ENCODE peak calls at places on chromosome 21, in six cellular contexts. R is activated CD4-positive, alpha-beta T cell treated with anti-CD3 and anti-CD28 coated beads, Interleukin-2, amount 50 U/mL, for 4 hours; A is T-helper 2 cell; B is sciatic nerve; W is hypothalamus; V is HTR-8/SVneo. T is an unnamed sample.

GRCh38 chr21:42461881-42462877 is 33.8 kb downstream of the RSPH1 start:
- DNase-seq in V (no peak), R (no peak), W (no peak), B (peak), A (no peak), T (no peak)

GRCh38 chr21:21085206-21085605 is 87.0 kb downstream of the NCAM2 start:
- DNase-seq in B (no peak), W (no peak), A (no peak), R (no peak), V (no peak), T (no peak)

GRCh38 chr21:41377715-41378114 is 15.9 kb downstream of the MX2 start:
- DNase-seq in B (no peak), W (no peak), R (no peak), V (no peak), A (no peak), T (no peak)

GRCh38 chr21:38533887-38534286 is 35.6 kb upstream of the ERG start:
- DNase-seq in V (no peak), B (no peak), A (no peak), R (no peak), W (no peak), T (no peak)

GRCh38 chr21:38170283-38170682 is 86.5 kb upstream of the KCNJ15 start:
- DNase-seq in V (peak), B (no peak), W (no peak), R (no peak), A (peak), T (no peak)

GRCh38 chr21:43268086-43268803 is 99.4 kb downstream of the CRYAA start:
- DNase-seq in W (no peak), R (no peak), A (no peak), V (no peak), B (no peak), T (no peak)

GRCh38 chr21:23480591-23481270 is 2126.6 kb downstream of the MRPL39 start:
- DNase-seq in W (no peak), A (no peak), V (no peak), R (no peak), B (no peak), T (no peak)

GRCh38 chr21:45634511-45635183 is 8.9 kb upstream of the PCBP3 start:
- DNase-seq in V (no peak), R (no peak), B (no peak), W (no peak), A (no peak), T (no peak)

GRCh38 chr21:45952974-45953373 is 28.6 kb upstream of the COL6A1 start:
- DNase-seq in A (no peak), V (no peak), R (no peak), B (no peak), W (no peak), T (no peak)

GRCh38 chr21:26946744-26947446 is 20.0 kb downstream of the ADAMTS5 start:
- DNase-seq in B (no peak), A (no peak), W (no peak), V (no peak), R (no peak), T (no peak)

GRCh38 chr21:41760411-41760810 is 6.4 kb downstream of the RIPK4 start:
- DNase-seq in V (no peak), W (no peak), A (no peak), R (no peak), B (no peak), T (no peak)

GRCh38 chr21:35840197-35840799 is 220.0 kb downstream of the SETD4 start:
- DNase-seq in W (peak), R (peak), V (peak), B (peak), A (peak), T (no peak)

GRCh38 chr21:16078382-16078781 is 348.6 kb downstream of the USP25 start:
- DNase-seq in B (no peak), A (no peak), R (no peak), V (no peak), W (no peak), T (no peak)

GRCh38 chr21:41358193-41359166 is 3.3 kb upstream of the MX2 start:
- DNase-seq in W (no peak), B (no peak), V (no peak), R (no peak), A (no peak), T (no peak)

GRCh38 chr21:15462092-15462491 is 267.7 kb upstream of the USP25 start:
- DNase-seq in W (no peak), A (no peak), R (no peak), V (no peak), B (no peak), T (no peak)

GRCh38 chr21:29192999-29193563 is 62.6 kb downstream of the MAP3K7CL start:
- DNase-seq in A (no peak), W (no peak), R (no peak), V (no peak), B (no peak), T (no peak)

GRCh38 chr21:46052703-46053651 is 44.9 kb upstream of the COL6A2 start:
- DNase-seq in A (no peak), V (peak), R (no peak), W (no peak), B (peak), T (no peak)

GRCh38 chr21:37166733-37167132 is 93.7 kb downstream of the TTC3 start:
- DNase-seq in W (no peak), A (peak), B (no peak), R (no peak), V (peak), T (no peak)

GRCh38 chr21:41321211-41321907 is 4.8 kb downstream of the FAM3B start:
- DNase-seq in A (no peak), R (no peak), V (no peak), B (no peak), W (no peak), T (no peak)

GRCh38 chr21:44433791-44434567 is 21.3 kb upstream of the LRRC3 start:
- DNase-seq in B (peak), R (no peak), A (no peak), W (no peak), V (no peak), T (no peak)

GRCh38 chr21:24223625-24224024 is 1383.7 kb downstream of the MRPL39 start:
- DNase-seq in W (no peak), B (no peak), V (no peak), R (no peak), A (no peak), T (no peak)

GRCh38 chr21:30340714-30341573 is 3.5 kb upstream of the KRTAP27-1 start:
- DNase-seq in B (no peak), R (peak), V (peak), A (peak), W (peak), T (no peak)

GRCh38 chr21:45228171-45228641 is 59.5 kb downstream of the POFUT2 start:
- DNase-seq in R (peak), A (peak), B (no peak), V (peak), W (no peak), T (no peak)

GRCh38 chr21:29849735-29850176 is 90.0 kb downstream of the GRIK1 start:
- DNase-seq in V (peak), A (peak), R (peak), B (no peak), W (peak), T (peak)

GRCh38 chr21:42523941-42524340 is 10.3 kb downstream of the SLC37A1 start:
- DNase-seq in R (no peak), W (no peak), V (no peak), A (no peak), B (peak), T (no peak)

GRCh38 chr21:46425566-46425965 is 33.1 kb upstream of the DIP2A start:
- DNase-seq in V (no peak), A (peak), W (no peak), R (no peak), B (no peak), T (no peak)

GRCh38 chr21:31612889-31613785 is 46.4 kb upstream of the SOD1 start:
- DNase-seq in V (no peak), R (no peak), W (no peak), B (no peak), A (no peak), T (no peak)

GRCh38 chr21:20451051-20451450 is 547.2 kb upstream of the NCAM2 start:
- DNase-seq in W (no peak), R (no peak), V (no peak), A (no peak), B (no peak), T (no peak)

GRCh38 chr21:42144221-42144620 is 73.1 kb downstream of the UMODL1 start:
- DNase-seq in W (no peak), A (no peak), V (no peak), R (no peak), B (peak), T (no peak)

GRCh38 chr21:46127239-46128105 is 27.9 kb downstream of the FTCD start:
- DNase-seq in W (no peak), B (peak), R (no peak), V (no peak), A (no peak), T (no peak)

GRCh38 chr21:32055305-32055704 is 182.5 kb downstream of the HUNK start:
- DNase-seq in R (no peak), B (no peak), V (no peak), A (no peak), W (no peak), T (no peak)

GRCh38 chr21:41706678-41707077 is 60.2 kb downstream of the RIPK4 start:
- DNase-seq in R (no peak), A (no peak), V (no peak), W (no peak), B (no peak), T (no peak)

GRCh38 chr21:45050786-45051489 is 23.4 kb upstream of the ADARB1 start:
- DNase-seq in R (no peak), B (peak), W (no peak), V (peak), A (no peak), T (no peak)

GRCh38 chr21:44286086-44286715 is 525 bp downstream of the AIRE start:
- DNase-seq in V (no peak), A (no peak), B (no peak), R (no peak), W (no peak), T (no peak)

GRCh38 chr21:39869141-39869818 is 2.0 kb downstream of the PCP4 start:
- DNase-seq in A (no peak), B (no peak), V (no peak), R (no peak), W (no peak), T (no peak)

GRCh38 chr21:39663066-39663465 is 50.3 kb downstream of the B3GALT5 start:
- DNase-seq in R (no peak), W (no peak), V (no peak), A (no peak), B (no peak), T (no peak)

GRCh38 chr21:16072692-16073091 is 342.9 kb downstream of the USP25 start:
- DNase-seq in A (no peak), R (no peak), W (no peak), B (no peak), V (no peak), T (peak)